ENCODE peak calls at places on chromosomes 12 and 14, in eight cellular contexts. One of them, this sample, is unnamed.

GRCh38 chr12:64624035-64624434 is 13.7 kb downstream of the RASSF3 start:
- DNase-seq in LHCN-M2: no peak
- DNase-seq in fibroblast of the conjunctiva: no peak
- DNase-seq in trophoblast cell: no peak
- DNase-seq in AG09319: no peak
- DNase-seq in amniotic stem cell: no peak
- DNase-seq in activated CD4-positive, alpha-beta memory T cell treated with anti-CD3 and anti-CD28 coated beads, Interleukin-2, amount 10 ng/mL, durations not matched to agents 7 days and 5 days: no peak
- DNase-seq in fibroblast of lung: no peak
- DNase-seq in this sample: no peak

GRCh38 chr12:65372574-65372973 is 94.1 kb downstream of the MSRB3 start:
- DNase-seq in trophoblast cell: no peak
- DNase-seq in amniotic stem cell: no peak
- DNase-seq in AG09319: peak; percentile 54
- DNase-seq in activated CD4-positive, alpha-beta memory T cell treated with anti-CD3 and anti-CD28 coated beads, Interleukin-2, amount 10 ng/mL, durations not matched to agents 7 days and 5 days: no peak
- DNase-seq in fibroblast of lung: peak; percentile 35
- DNase-seq in LHCN-M2: no peak
- DNase-seq in fibroblast of the conjunctiva: no peak
- DNase-seq in this sample: no peak

GRCh38 chr12:22653790-22654189 is 28.8 kb downstream of the ETNK1 start:
- DNase-seq in amniotic stem cell: no peak
- DNase-seq in fibroblast of the conjunctiva: no peak
- DNase-seq in LHCN-M2: no peak
- DNase-seq in fibroblast of lung: no peak
- DNase-seq in AG09319: no peak
- DNase-seq in activated CD4-positive, alpha-beta memory T cell treated with anti-CD3 and anti-CD28 coated beads, Interleukin-2, amount 10 ng/mL, durations not matched to agents 7 days and 5 days: no peak
- DNase-seq in trophoblast cell: no peak
- DNase-seq in this sample: no peak

GRCh38 chr14:101466456-101467180 is 94.7 kb upstream of the DIO3 start:
- DNase-seq in fibroblast of lung: no peak
- DNase-seq in trophoblast cell: no peak
- DNase-seq in LHCN-M2: no peak
- DNase-seq in fibroblast of the conjunctiva: no peak
- DNase-seq in amniotic stem cell: no peak
- DNase-seq in AG09319: no peak
- DNase-seq in activated CD4-positive, alpha-beta memory T cell treated with anti-CD3 and anti-CD28 coated beads, Interleukin-2, amount 10 ng/mL, durations not matched to agents 7 days and 5 days: no peak
- DNase-seq in this sample: no peak

GRCh38 chr14:63654346-63654745 is 12.7 kb upstream of the WDR89 start:
- DNase-seq in AG09319: no peak
- DNase-seq in trophoblast cell: peak; percentile 90
- DNase-seq in activated CD4-positive, alpha-beta memory T cell treated with anti-CD3 and anti-CD28 coated beads, Interleukin-2, amount 10 ng/mL, durations not matched to agents 7 days and 5 days: no peak
- DNase-seq in fibroblast of lung: no peak
- DNase-seq in LHCN-M2: no peak
- DNase-seq in fibroblast of the conjunctiva: no peak
- DNase-seq in amniotic stem cell: no peak
- DNase-seq in this sample: no peak

GRCh38 chr12:131222271-131223139 is 268.8 kb downstream of the ADGRD1 start:
- DNase-seq in fibroblast of lung: no peak
- DNase-seq in fibroblast of the conjunctiva: no peak
- DNase-seq in AG09319: no peak
- DNase-seq in amniotic stem cell: no peak
- DNase-seq in activated CD4-positive, alpha-beta memory T cell treated with anti-CD3 and anti-CD28 coated beads, Interleukin-2, amount 10 ng/mL, durations not matched to agents 7 days and 5 days: no peak
- DNase-seq in trophoblast cell: no peak
- DNase-seq in LHCN-M2: no peak
- DNase-seq in this sample: no peak

GRCh38 chr14:102969060-102969791 is 46.8 kb downstream of the AMN start:
- DNase-seq in fibroblast of lung: no peak
- DNase-seq in amniotic stem cell: no peak
- DNase-seq in trophoblast cell: no peak
- DNase-seq in fibroblast of the conjunctiva: no peak
- DNase-seq in AG09319: no peak
- DNase-seq in activated CD4-positive, alpha-beta memory T cell treated with anti-CD3 and anti-CD28 coated beads, Interleukin-2, amount 10 ng/mL, durations not matched to agents 7 days and 5 days: no peak
- DNase-seq in LHCN-M2: no peak
- DNase-seq in this sample: no peak

GRCh38 chr12:118840399-118840798 is 140.9 kb upstream of the SRRM4 start:
- DNase-seq in fibroblast of the conjunctiva: no peak
- DNase-seq in AG09319: no peak
- DNase-seq in LHCN-M2: no peak
- DNase-seq in fibroblast of lung: no peak
- DNase-seq in trophoblast cell: peak; percentile 13
- DNase-seq in activated CD4-positive, alpha-beta memory T cell treated with anti-CD3 and anti-CD28 coated beads, Interleukin-2, amount 10 ng/mL, durations not matched to agents 7 days and 5 days: no peak
- DNase-seq in amniotic stem cell: no peak
- DNase-seq in this sample: no peak

GRCh38 chr12:124446364-124446763 is 121.0 kb downstream of the NCOR2 start:
- DNase-seq in LHCN-M2: no peak
- DNase-seq in trophoblast cell: no peak
- DNase-seq in activated CD4-positive, alpha-beta memory T cell treated with anti-CD3 and anti-CD28 coated beads, Interleukin-2, amount 10 ng/mL, durations not matched to agents 7 days and 5 days: no peak
- DNase-seq in AG09319: no peak
- DNase-seq in fibroblast of lung: no peak
- DNase-seq in fibroblast of the conjunctiva: no peak
- DNase-seq in amniotic stem cell: no peak
- DNase-seq in this sample: no peak

GRCh38 chr12:1435456-1435855 is 158.9 kb downstream of the FBXL14 start:
- DNase-seq in LHCN-M2: peak; percentile 29
- DNase-seq in fibroblast of the conjunctiva: peak; percentile 22
- DNase-seq in AG09319: no peak
- DNase-seq in activated CD4-positive, alpha-beta memory T cell treated with anti-CD3 and anti-CD28 coated beads, Interleukin-2, amount 10 ng/mL, durations not matched to agents 7 days and 5 days: no peak
- DNase-seq in amniotic stem cell: no peak
- DNase-seq in trophoblast cell: no peak
- DNase-seq in fibroblast of lung: peak; percentile 46
- DNase-seq in this sample: no peak

GRCh38 chr12:4221157-4221556 is 52.4 kb upstream of the CCND2 start:
- DNase-seq in AG09319: no peak
- DNase-seq in activated CD4-positive, alpha-beta memory T cell treated with anti-CD3 and anti-CD28 coated beads, Interleukin-2, amount 10 ng/mL, durations not matched to agents 7 days and 5 days: no peak
- DNase-seq in trophoblast cell: no peak
- DNase-seq in LHCN-M2: peak; percentile 24
- DNase-seq in fibroblast of the conjunctiva: no peak
- DNase-seq in amniotic stem cell: no peak
- DNase-seq in fibroblast of lung: peak; percentile 14
- DNase-seq in this sample: no peak

GRCh38 chr12:77847665-77848431 is 17.2 kb downstream of the NAV3 start:
- DNase-seq in trophoblast cell: no peak
- DNase-seq in fibroblast of the conjunctiva: peak; percentile 47
- DNase-seq in AG09319: peak; percentile 42
- DNase-seq in LHCN-M2: peak; percentile 87
- DNase-seq in fibroblast of lung: peak; percentile 85
- DNase-seq in amniotic stem cell: peak; percentile 33
- DNase-seq in activated CD4-positive, alpha-beta memory T cell treated with anti-CD3 and anti-CD28 coated beads, Interleukin-2, amount 10 ng/mL, durations not matched to agents 7 days and 5 days: no peak
- DNase-seq in this sample: peak; percentile 94

GRCh38 chr14:22391908-22392307 is 197.1 kb downstream of the DAD1 start:
- DNase-seq in activated CD4-positive, alpha-beta memory T cell treated with anti-CD3 and anti-CD28 coated beads, Interleukin-2, amount 10 ng/mL, durations not matched to agents 7 days and 5 days: no peak
- DNase-seq in fibroblast of lung: peak; percentile 70
- DNase-seq in amniotic stem cell: peak; percentile 53
- DNase-seq in AG09319: peak; percentile 3
- DNase-seq in trophoblast cell: peak; percentile 66
- DNase-seq in LHCN-M2: peak; percentile 45
- DNase-seq in fibroblast of the conjunctiva: peak; percentile 35
- DNase-seq in this sample: no peak

This sample was measured in Panc1.